ENCODE peak calls at places on chromosome 1, in nine cellular contexts. V is thyroid gland; R is caudate nucleus; Y is CD8-positive, alpha-beta T cell; E is CD8-positive, alpha-beta memory T cell; C is A673; J is colonic mucosa; X is heart right ventricle; T is sigmoid colon. B is an unnamed sample.

GRCh38 chr1:11473635-11474034 is 5.3 kb upstream of the DISP3 start:
- DNase-seq in C (peak; percentile 53), V (no peak), Y (no peak), E (no peak), X (no peak), J (no peak), T (no peak), R (no peak), B (no peak)

GRCh38 chr1:162398999-162399580 is 12.8 kb downstream of the SH2D1B start:
- DNase-seq in Y (no peak), J (no peak), E (no peak), V (no peak), X (no peak), C (peak; percentile 78), T (no peak), R (no peak), B (no peak)

GRCh38 chr1:160834945-160835565 is 27.6 kb downstream of the CD244 start:
- DNase-seq in T (no peak), J (no peak), Y (peak; percentile 25), V (peak; percentile 13), E (no peak), R (no peak), C (peak; percentile 55), X (peak; percentile 17), B (no peak)

GRCh38 chr1:84823991-84824390 is 69.0 kb downstream of the LPAR3 start:
- DNase-seq in X (no peak), Y (no peak), E (no peak), T (no peak), J (no peak), V (no peak), R (no peak), C (no peak), B (no peak)

GRCh38 chr1:42439940-42440339 is 15.9 kb downstream of the ZMYND12 start:
- DNase-seq in Y (no peak), C (no peak), V (no peak), E (no peak), R (no peak), T (no peak), X (no peak), J (no peak), B (no peak)

GRCh38 chr1:70204578-70204977 is 801 bp downstream of the LRRC40 start:
- DNase-seq in X (no peak), V (no peak), R (no peak), E (no peak), Y (no peak), J (no peak), C (peak; percentile 19), T (no peak), B (no peak)

GRCh38 chr1:182249201-182249676 is 142.4 kb downstream of the GLUL start:
- DNase-seq in T (no peak), X (no peak), Y (no peak), E (no peak), C (no peak), J (peak; percentile 92), R (no peak), V (peak; percentile 29), B (no peak)

GRCh38 chr1:85229574-85230097 is 28.8 kb upstream of the SYDE2 start:
- DNase-seq in E (no peak), R (no peak), J (peak; percentile 45), C (peak; percentile 18), T (no peak), X (no peak), V (no peak), Y (no peak), B (no peak)

GRCh38 chr1:58815069-58815679 is 31.3 kb upstream of the JUN start:
- DNase-seq in C (no peak), V (peak; percentile 88), T (peak; percentile 93), E (peak; percentile 74), J (peak; percentile 89), R (no peak), X (peak; percentile 83), Y (peak; percentile 52), B (peak; percentile 41)

GRCh38 chr1:222815367-222815765 is 527 bp downstream of the DISP1 start:
- DNase-seq in Y (peak; percentile 56), X (no peak), J (peak; percentile 66), E (peak; percentile 58), C (peak; percentile 52), R (no peak), V (peak; percentile 62), T (peak; percentile 85), B (no peak)

GRCh38 chr1:245810789-245811337 is 656.1 kb downstream of the KIF26B start:
- DNase-seq in Y (no peak), E (no peak), T (no peak), J (no peak), V (no peak), C (no peak), R (no peak), X (no peak), B (no peak)

GRCh38 chr1:20061866-20062265 is 8.1 kb upstream of the PLA2G5 start:
- DNase-seq in R (no peak), T (no peak), E (no peak), V (no peak), J (peak; percentile 12), X (no peak), C (no peak), Y (no peak), B (no peak)

GRCh38 chr1:185420588-185421081 is 103.6 kb upstream of the IVNS1ABP start:
- DNase-seq in J (no peak), V (no peak), Y (peak; percentile 18), T (no peak), R (no peak), C (no peak), X (no peak), E (peak; percentile 67), B (no peak)

GRCh38 chr1:220124542-220124941 is 30.6 kb downstream of the IARS2 start:
- DNase-seq in X (no peak), E (no peak), T (no peak), Y (no peak), J (no peak), C (no peak), R (no peak), V (no peak), B (no peak)

GRCh38 chr1:233627376-233627775 is 13.5 kb downstream of the KCNK1 start:
- DNase-seq in Y (no peak), V (no peak), R (no peak), T (no peak), E (no peak), C (no peak), J (no peak), X (no peak), B (no peak)

DNA sequence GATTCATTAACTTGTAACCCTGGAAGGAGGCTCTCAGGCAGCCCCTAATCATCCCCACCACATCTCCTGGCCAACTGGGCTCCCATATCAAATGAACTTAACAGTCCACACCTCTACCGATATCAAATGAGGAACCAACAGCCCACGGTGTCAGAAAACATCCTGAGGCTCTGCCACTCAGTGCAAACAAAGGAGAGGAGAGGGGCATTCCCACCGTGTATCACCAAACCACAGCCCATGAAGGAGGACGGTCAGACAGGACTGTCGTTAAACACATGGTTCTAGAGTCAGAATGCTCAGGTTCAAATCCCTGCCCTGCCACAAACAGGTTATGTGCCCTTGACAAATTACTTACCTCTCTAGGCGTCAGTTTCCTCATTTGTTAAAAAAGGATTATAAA is 52.5 kb downstream of the ERI3 start:
- DNase-seq in C (no peak), R (no peak), Y (no peak), T (no peak), E (no peak), V (no peak), X (no peak), J (no peak), B (no peak)
- H3K27ac ChIP-seq in C (no peak overlapping the region), R (no peak overlapping the region), Y (no peak overlapping the region), T (no peak overlapping the region), E (no peak overlapping the region), V (no peak overlapping the region), X (no peak overlapping the region), J (no peak overlapping the region), B (no peak overlapping the region)

DNA sequence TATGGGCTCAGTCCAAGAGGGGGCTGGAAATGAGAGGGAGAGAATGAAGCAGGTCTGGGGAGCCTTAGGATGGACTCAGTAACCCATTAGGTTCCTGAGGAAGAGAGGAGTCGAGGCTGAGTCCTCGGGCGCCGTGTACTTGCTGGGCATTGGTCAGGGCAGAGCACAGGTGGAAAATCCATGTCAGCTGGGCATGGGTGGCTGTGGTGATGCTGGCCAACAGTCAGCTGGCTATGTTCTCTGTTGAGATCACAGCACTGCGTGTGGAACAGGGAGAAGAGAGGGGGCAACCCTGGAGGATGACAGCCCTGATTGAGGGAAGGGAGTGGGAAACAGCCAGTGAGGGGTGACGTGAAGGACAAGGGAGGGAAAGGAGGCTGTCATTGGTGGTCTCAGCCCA is 43.1 kb upstream of the CLSTN1 start:
- DNase-seq in C (no peak), J (no peak), R (no peak), X (no peak), E (no peak), Y (no peak), V (no peak), T (no peak), B (no peak)
- H3K27ac ChIP-seq in C (no peak overlapping the region), J (no peak overlapping the region), R (no peak overlapping the region), X (no peak overlapping the region), E (no peak overlapping the region), Y (no peak overlapping the region), V (no peak overlapping the region), T (no peak overlapping the region), B (no peak overlapping the region)

GRCh38 chr1:34129630-34130029 is 35.4 kb downstream of the CSMD2 start:
- DNase-seq in V (no peak), T (no peak), C (no peak), Y (no peak), X (no peak), R (no peak), J (no peak), E (no peak), B (no peak)

GRCh38 chr1:34132161-34132420 is 32.9 kb downstream of the CSMD2 start:
- DNase-seq in X (no peak), V (no peak), Y (no peak), C (no peak), E (no peak), J (no peak), T (no peak), R (no peak), B (no peak)

GRCh38 chr1:34128186-34128889 is 36.7 kb downstream of the CSMD2 start:
- DNase-seq in R (no peak), X (no peak), E (no peak), J (no peak), C (no peak), V (no peak), T (no peak), Y (no peak), B (no peak)

GRCh38 chr1:34131396-34132160 is 33.5 kb downstream of the CSMD2 start:
- DNase-seq in R (no peak), T (no peak), J (no peak), V (no peak), Y (no peak), E (no peak), X (no peak), C (no peak), B (no peak)

GRCh38 chr1:34130306-34130705 is 34.7 kb downstream of the CSMD2 start:
- DNase-seq in R (no peak), J (no peak), C (no peak), V (no peak), E (no peak), X (no peak), T (no peak), Y (no peak), B (no peak)
- H3K27ac ChIP-seq in R (no peak overlapping the region), J (no peak overlapping the region), C (no peak overlapping the region), V (no peak overlapping the region), E (no peak overlapping the region), X (no peak overlapping the region), T (no peak overlapping the region), Y (no peak overlapping the region), B (no peak overlapping the region)

DNA sequence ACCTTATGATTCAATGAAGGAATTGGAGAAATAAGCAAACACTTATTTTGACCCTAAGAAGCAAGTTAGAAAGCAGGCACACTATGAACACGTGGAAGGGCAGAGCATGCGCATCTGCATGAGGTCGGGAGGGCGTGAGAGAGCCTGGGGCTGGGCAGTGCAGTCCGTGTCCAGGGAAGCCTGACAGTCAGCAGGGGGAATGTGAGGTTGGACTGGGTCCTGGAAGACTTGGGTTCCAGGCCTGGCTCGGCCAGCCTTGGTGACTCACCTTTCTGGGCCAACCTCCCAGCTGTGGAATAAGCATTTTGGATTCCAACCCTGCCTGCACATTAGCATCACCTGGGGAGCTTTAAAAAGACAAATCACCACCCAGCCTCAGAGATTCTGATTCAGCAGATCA is 26.6 kb upstream of the LMX1A start:
- DNase-seq in C (no peak), J (no peak), V (peak; percentile 17), R (no peak), Y (no peak), E (no peak), X (peak; percentile 29), T (peak; percentile 85), B (peak; percentile 84)
- H3K27ac ChIP-seq in C (no peak overlapping the region), J (no peak overlapping the region), V (no peak overlapping the region), R (no peak overlapping the region), Y (no peak overlapping the region), E (no peak overlapping the region), X (no peak overlapping the region), T (peak overlapping the region; percentile 74), B (no peak overlapping the region)

B was measured in substantia nigra.